ENCODE peak calls at places on chromosome 5, in eight cellular contexts. X is heart left ventricle, H is H54, K is breast epithelium, T is uterus, U is testis, S is body of pancreas, N is lower leg skin. M is an unnamed sample.

GRCh38 chr5:141753971-141754713 is 72.1 kb upstream of the ARAP3 start:
- DNase-seq in X (no peak), H (peak), K (no peak), T (no peak), U (peak), S (peak), N (no peak), M (peak)

GRCh38 chr5:164581889-164582288 is 1076.5 kb downstream of the MAT2B start:
- DNase-seq in X (no peak), H (no peak), K (no peak), T (no peak), U (no peak), S (no peak), N (no peak), M (no peak)

GRCh38 chr5:9207820-9208418 is 338.0 kb downstream of the SEMA5A start:
- DNase-seq in X (no peak), H (peak), K (no peak), T (no peak), U (no peak), S (no peak), N (no peak), M (peak)

GRCh38 chr5:7850533-7851239 is at the start of gene CFAP90:
- DNase-seq in X (peak), H (no peak), K (no peak), T (peak), U (peak), S (peak), N (no peak), M (no peak)

GRCh38 chr5:5326126-5326758 is 96.2 kb upstream of the ICE1 start:
- DNase-seq in X (no peak), H (no peak), K (no peak), T (no peak), U (no peak), S (no peak), N (no peak), M (no peak)

GRCh38 chr5:168244838-168245555 is 46.4 kb upstream of the WWC1 start:
- DNase-seq in X (no peak), H (no peak), K (no peak), T (no peak), U (no peak), S (no peak), N (no peak), M (no peak)

GRCh38 chr5:168746893-168747640 is 167.9 kb upstream of the PANK3 start:
- DNase-seq in X (no peak), H (no peak), K (no peak), T (no peak), U (no peak), S (no peak), N (peak), M (no peak)

GRCh38 chr5:77015938-77016569 is 14.2 kb upstream of the AGGF1 start:
- DNase-seq in X (no peak), H (no peak), K (no peak), T (no peak), U (no peak), S (no peak), N (no peak), M (no peak)

GRCh38 chr5:62326702-62327101 is 20.7 kb downstream of the KIF2A start:
- DNase-seq in X (no peak), H (no peak), K (no peak), T (no peak), U (no peak), S (no peak), N (no peak), M (no peak)

GRCh38 chr5:122153230-122153629 is 23.9 kb downstream of the ZNF474 start:
- DNase-seq in X (no peak), H (no peak), K (no peak), T (no peak), U (no peak), S (no peak), N (no peak), M (no peak)

GRCh38 chr5:98341038-98341710 is 432.3 kb upstream of the RGMB start:
- DNase-seq in X (no peak), H (no peak), K (no peak), T (no peak), U (no peak), S (no peak), N (no peak), M (no peak)

GRCh38 chr5:119287547-119288073 is 68.2 kb upstream of the TNFAIP8 start:
- DNase-seq in X (no peak), H (no peak), K (no peak), T (no peak), U (no peak), S (no peak), N (no peak), M (no peak)

GRCh38 chr5:132104561-132104960 is 31.0 kb downstream of the CSF2 start:
- DNase-seq in X (no peak), H (no peak), K (no peak), T (no peak), U (no peak), S (no peak), N (no peak), M (no peak)

GRCh38 chr5:32449216-32449721 is 4.7 kb upstream of the ZFR start:
- DNase-seq in X (no peak), H (no peak), K (no peak), T (no peak), U (no peak), S (no peak), N (no peak), M (no peak)

GRCh38 chr5:146836226-146836842 is 42.2 kb downstream of the PPP2R2B start:
- DNase-seq in X (no peak), H (no peak), K (no peak), T (no peak), U (no peak), S (no peak), N (no peak), M (no peak)

GRCh38 chr5:68542207-68542606 is 326.7 kb downstream of the PIK3R1 start:
- DNase-seq in X (no peak), H (no peak), K (no peak), T (no peak), U (no peak), S (no peak), N (no peak), M (no peak)

GRCh38 chr5:13591621-13592020 is 352.9 kb downstream of the DNAH5 start:
- DNase-seq in X (no peak), H (peak), K (no peak), T (no peak), U (no peak), S (no peak), N (no peak), M (no peak)

GRCh38 chr5:157718529-157718928 is 12.7 kb upstream of the THG1L start:
- DNase-seq in X (no peak), H (no peak), K (no peak), T (no peak), U (no peak), S (no peak), N (no peak), M (no peak)

GRCh38 chr5:2905741-2906140 is 154.3 kb upstream of the IRX2 start:
- DNase-seq in X (no peak), H (no peak), K (no peak), T (no peak), U (no peak), S (no peak), N (peak), M (no peak)

GRCh38 chr5:174642816-174643405 is 81.5 kb upstream of the MSX2 start:
- DNase-seq in X (no peak), H (no peak), K (no peak), T (no peak), U (no peak), S (no peak), N (peak), M (no peak)

GRCh38 chr5:117255211-117256032 is 680.8 kb upstream of the SEMA6A start:
- DNase-seq in X (no peak), H (no peak), K (no peak), T (no peak), U (no peak), S (no peak), N (no peak), M (no peak)

GRCh38 chr5:103224118-103224893 is 34.3 kb upstream of the MACIR start:
- DNase-seq in X (peak), H (peak), K (no peak), T (peak), U (peak), S (peak), N (no peak), M (peak)

GRCh38 chr5:43007911-43008368 is 32.2 kb downstream of the ANXA2R start:
- DNase-seq in X (peak), H (peak), K (no peak), T (peak), U (peak), S (no peak), N (peak), M (peak)

GRCh38 chr5:103218164-103218563 is 40.4 kb upstream of the MACIR start:
- DNase-seq in X (no peak), H (no peak), K (no peak), T (no peak), U (no peak), S (no peak), N (no peak), M (no peak)

DNA sequence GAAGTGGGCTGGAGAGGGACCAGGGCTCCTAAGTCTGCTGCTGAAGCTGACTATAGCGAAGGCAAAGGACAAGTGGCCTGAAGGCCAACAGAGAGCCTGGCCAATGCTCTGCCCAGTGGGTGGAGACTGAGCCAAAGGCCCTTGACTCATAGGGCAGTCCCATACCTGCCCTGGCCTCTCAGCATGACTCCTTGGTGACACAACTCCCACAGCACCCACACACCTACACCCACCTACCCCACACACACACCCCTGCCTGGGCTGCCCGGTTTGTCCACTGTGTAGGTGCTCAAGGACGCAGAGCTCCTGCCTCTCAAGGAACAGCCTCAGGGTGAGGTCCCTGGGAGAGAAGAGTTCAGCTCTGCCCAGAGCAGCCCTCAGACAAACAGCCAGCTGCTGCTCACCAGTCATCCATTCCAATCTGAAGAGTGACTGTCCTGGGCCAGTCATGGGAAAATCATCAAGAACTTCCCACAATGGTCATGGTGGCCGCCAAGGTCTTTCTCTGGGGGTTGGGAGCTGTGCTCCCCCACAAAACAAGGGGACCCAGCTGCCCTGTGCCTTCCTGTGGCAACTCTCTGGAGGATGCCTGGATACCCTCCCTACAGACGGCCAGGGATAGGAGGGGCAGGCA is 5.0 kb downstream of the TNIP1 start:
- DNase-seq in X (peak), H (no peak), K (no peak), T (no peak), U (no peak), S (peak), N (no peak), M (no peak)
- TF ChIP-seq POLR2A in X (no peak), H (no peak), K (no peak), T (no peak), U (no peak), S (no peak), N (no peak), M (no peak)

DNA sequence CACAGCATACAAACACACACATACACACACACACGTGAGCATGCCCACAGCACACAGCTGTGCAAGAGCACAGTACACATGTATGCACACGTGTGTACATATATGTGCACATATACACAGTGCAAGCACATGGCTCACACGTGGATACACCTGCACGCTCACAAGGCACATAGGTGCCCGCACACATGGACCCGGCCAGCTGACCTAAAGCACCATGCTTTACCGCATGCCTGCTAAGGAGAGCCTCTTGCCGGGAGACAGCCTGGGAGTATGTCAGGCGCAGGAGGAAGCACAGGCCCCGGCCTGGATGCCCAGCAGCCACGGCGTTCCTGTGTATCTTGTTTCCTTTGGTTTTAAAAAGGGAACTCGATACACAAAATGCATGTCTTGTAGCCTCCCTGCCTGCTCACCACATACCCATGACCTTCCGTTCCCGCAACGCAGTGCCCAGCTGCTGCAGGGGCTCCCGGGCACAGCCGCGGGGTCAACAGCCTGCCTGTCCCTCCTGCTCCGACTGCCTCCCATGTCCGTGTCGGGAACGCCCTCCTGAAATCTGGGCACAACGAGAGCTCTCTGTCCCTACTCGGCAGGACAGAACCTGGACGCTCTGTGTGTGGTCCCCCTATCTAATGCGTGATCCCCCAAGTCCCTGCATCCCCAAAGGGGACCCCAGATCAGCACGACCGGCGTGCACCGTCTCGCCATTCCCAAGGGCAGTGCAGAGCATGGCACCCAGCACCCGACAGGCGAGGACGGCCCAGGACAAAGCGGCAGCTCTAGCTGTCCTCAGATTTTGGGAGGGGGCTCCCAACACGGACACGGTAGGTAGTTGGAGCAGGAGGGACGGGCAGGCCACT is 3.6 kb downstream of the SLC12A7 start:
- DNase-seq in X (no peak), H (no peak), K (no peak), T (no peak), U (no peak), S (no peak), N (no peak), M (no peak)
- TF ChIP-seq POLR2A in X (no peak), H (no peak), K (no peak), T (no peak), U (no peak), S (no peak), N (no peak), M (no peak)

GRCh38 chr5:137888875-137889759 is at the start of gene PKD2L2:
- DNase-seq in X (peak), H (peak), K (peak), T (peak), U (peak), S (peak), N (peak), M (peak)
- TF ChIP-seq POLR2A in X (peak), H (peak), K (peak), T (peak), U (peak), S (peak), N (no peak), M (no peak)

GRCh38 chr5:133847886-133848285 is 120.5 kb downstream of the C5orf15 start:
- DNase-seq in X (no peak), H (no peak), K (no peak), T (no peak), U (no peak), S (no peak), N (no peak), M (no peak)
- TF ChIP-seq POLR2A in X (no peak), H (no peak), K (no peak), T (no peak), U (no peak), S (no peak), N (no peak), M (no peak)

DNA sequence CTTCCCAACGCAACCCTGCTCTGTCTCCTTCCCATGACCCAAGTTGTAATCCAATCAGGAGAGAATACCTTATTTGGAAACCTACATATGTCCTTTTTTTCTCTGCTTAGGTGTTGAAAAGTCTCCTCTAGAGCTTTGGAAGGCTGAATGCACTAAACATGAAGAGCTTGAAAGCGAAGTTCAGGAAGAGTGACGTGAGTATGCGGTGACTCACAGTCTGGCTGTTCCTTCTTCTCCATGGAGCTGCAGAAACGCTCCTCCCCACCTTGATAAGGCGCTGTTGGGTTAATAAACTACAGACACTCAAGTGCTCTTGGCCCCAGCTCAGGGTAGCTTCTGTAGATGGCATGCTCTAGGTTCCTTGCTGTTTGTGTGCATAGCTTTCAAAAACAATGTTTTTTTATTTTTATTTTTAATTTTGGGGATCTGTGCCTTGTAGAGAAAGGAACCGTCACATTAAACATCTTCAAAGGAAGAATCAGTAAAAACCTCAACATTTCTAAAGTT is 30.7 kb downstream of the RAI14 start:
- DNase-seq in X (peak), H (peak), K (no peak), T (peak), U (peak), S (peak), N (peak), M (no peak)
- TF ChIP-seq POLR2A in X (peak), H (no peak), K (no peak), T (peak), U (no peak), S (peak), N (no peak), M (no peak)

GRCh38 chr5:179301796-179302195 is 43.5 kb downstream of the ADAMTS2 start:
- DNase-seq in X (no peak), H (no peak), K (no peak), T (no peak), U (no peak), S (peak), N (peak), M (no peak)
- TF ChIP-seq POLR2A in X (no peak), H (no peak), K (no peak), T (no peak), U (no peak), S (no peak), N (no peak), M (no peak)